ENCODE peak calls at places on chromosomes 1 and 21, in eight cellular contexts. R is astrocyte of the spinal cord, A is colonic mucosa, Y is heart left ventricle, X is kidney epithelial cell, T is K562, D is bronchial epithelial cell, J is GM12865. P is an unnamed sample.

GRCh38 chr1:78839704-78840277 is 166.7 kb downstream of the ADGRL4 start:
- DNase-seq in R (peak), A (peak), Y (no peak), X (no peak), T (peak), D (peak), J (peak), P (peak)

GRCh38 chr1:218811497-218811896 is 362.2 kb upstream of the LYPLAL1 start:
- DNase-seq in R (no peak), A (no peak), Y (peak), X (no peak), T (no peak), D (no peak), J (no peak), P (no peak)

GRCh38 chr1:232084584-232085223 is 458.1 kb downstream of the DISC1 start:
- DNase-seq in R (peak), A (no peak), Y (no peak), X (peak), T (no peak), D (peak), J (no peak), P (peak)

GRCh38 chr1:232306269-232306911 is 323.5 kb downstream of the SIPA1L2 start:
- DNase-seq in R (peak), A (peak), Y (peak), X (no peak), T (no peak), D (no peak), J (no peak), P (peak)

GRCh38 chr1:210272666-210273065 is 40.1 kb downstream of the SERTAD4 start:
- DNase-seq in R (no peak), A (no peak), Y (no peak), X (no peak), T (no peak), D (no peak), J (no peak), P (no peak)

GRCh38 chr21:42474043-42474831 is 21.8 kb downstream of the RSPH1 start:
- DNase-seq in R (no peak), A (peak), Y (no peak), X (peak), T (no peak), D (peak), J (peak), P (no peak)

GRCh38 chr1:95406279-95406678 is 172.3 kb downstream of the RWDD3 start:
- DNase-seq in R (no peak), A (no peak), Y (no peak), X (no peak), T (no peak), D (no peak), J (no peak), P (no peak)

GRCh38 chr1:55609630-55610029 is 394.5 kb upstream of the USP24 start:
- DNase-seq in R (no peak), A (no peak), Y (no peak), X (no peak), T (no peak), D (no peak), J (no peak), P (no peak)

GRCh38 chr1:113811353-113811887 is 856 bp downstream of the RSBN1 start:
- DNase-seq in R (peak), A (peak), Y (peak), X (no peak), T (peak), D (peak), J (peak), P (no peak)

GRCh38 chr1:211684791-211685190 is 9.4 kb upstream of the NEK2 start:
- DNase-seq in R (no peak), A (no peak), Y (no peak), X (no peak), T (no peak), D (no peak), J (peak), P (no peak)

GRCh38 chr1:28056129-28056925 is 32.1 kb downstream of the EYA3 start:
- DNase-seq in R (no peak), A (no peak), Y (no peak), X (peak), T (peak), D (peak), J (peak), P (no peak)

GRCh38 chr1:83998205-83998598 is 730 bp downstream of the TTLL7 start:
- DNase-seq in R (peak), A (no peak), Y (no peak), X (no peak), T (no peak), D (peak), J (no peak), P (peak)

GRCh38 chr1:203480525-203481084 is 5.0 kb downstream of the PRELP start:
- DNase-seq in R (peak), A (peak), Y (peak), X (no peak), T (peak), D (peak), J (peak), P (peak)

GRCh38 chr1:176440176-176440575 is 22.8 kb upstream of the PAPPA2 start:
- DNase-seq in R (no peak), A (no peak), Y (no peak), X (no peak), T (no peak), D (no peak), J (no peak), P (no peak)

GRCh38 chr1:226429051-226429461 is 21.2 kb upstream of the PARP1 start:
- DNase-seq in R (no peak), A (no peak), Y (no peak), X (no peak), T (no peak), D (peak), J (no peak), P (no peak)

GRCh38 chr1:92168657-92169056 is 49.1 kb upstream of the C1orf146 start:
- DNase-seq in R (no peak), A (no peak), Y (no peak), X (no peak), T (no peak), D (no peak), J (no peak), P (no peak)

GRCh38 chr1:206890125-206890637 is 7.1 kb upstream of the IL24 start:
- DNase-seq in R (no peak), A (no peak), Y (no peak), X (no peak), T (no peak), D (peak), J (no peak), P (no peak)

GRCh38 chr1:162145280-162145965 is 75.9 kb downstream of the NOS1AP start:
- DNase-seq in R (peak), A (no peak), Y (no peak), X (no peak), T (no peak), D (no peak), J (no peak), P (no peak)

GRCh38 chr1:61448934-61449368 is 276.0 kb downstream of the TM2D1 start:
- DNase-seq in R (peak), A (peak), Y (peak), X (no peak), T (no peak), D (peak), J (no peak), P (no peak)

GRCh38 chr1:165109013-165109412 is 247.5 kb downstream of the LMX1A start:
- DNase-seq in R (no peak), A (peak), Y (no peak), X (no peak), T (no peak), D (no peak), J (no peak), P (no peak)
- TF ChIP-seq CTCF in R (no peak), A (no peak), Y (no peak), X (no peak), T (no peak), D (no peak), J (no peak), P (no peak)

GRCh38 chr1:63363014-63363413 is 4.4 kb upstream of the ALG6 start:
- DNase-seq in R (no peak), A (no peak), Y (no peak), X (no peak), T (no peak), D (no peak), J (no peak), P (no peak)
- TF ChIP-seq CTCF in R (no peak), A (no peak), Y (no peak), X (no peak), T (no peak), D (no peak), J (no peak), P (no peak)

DNA sequence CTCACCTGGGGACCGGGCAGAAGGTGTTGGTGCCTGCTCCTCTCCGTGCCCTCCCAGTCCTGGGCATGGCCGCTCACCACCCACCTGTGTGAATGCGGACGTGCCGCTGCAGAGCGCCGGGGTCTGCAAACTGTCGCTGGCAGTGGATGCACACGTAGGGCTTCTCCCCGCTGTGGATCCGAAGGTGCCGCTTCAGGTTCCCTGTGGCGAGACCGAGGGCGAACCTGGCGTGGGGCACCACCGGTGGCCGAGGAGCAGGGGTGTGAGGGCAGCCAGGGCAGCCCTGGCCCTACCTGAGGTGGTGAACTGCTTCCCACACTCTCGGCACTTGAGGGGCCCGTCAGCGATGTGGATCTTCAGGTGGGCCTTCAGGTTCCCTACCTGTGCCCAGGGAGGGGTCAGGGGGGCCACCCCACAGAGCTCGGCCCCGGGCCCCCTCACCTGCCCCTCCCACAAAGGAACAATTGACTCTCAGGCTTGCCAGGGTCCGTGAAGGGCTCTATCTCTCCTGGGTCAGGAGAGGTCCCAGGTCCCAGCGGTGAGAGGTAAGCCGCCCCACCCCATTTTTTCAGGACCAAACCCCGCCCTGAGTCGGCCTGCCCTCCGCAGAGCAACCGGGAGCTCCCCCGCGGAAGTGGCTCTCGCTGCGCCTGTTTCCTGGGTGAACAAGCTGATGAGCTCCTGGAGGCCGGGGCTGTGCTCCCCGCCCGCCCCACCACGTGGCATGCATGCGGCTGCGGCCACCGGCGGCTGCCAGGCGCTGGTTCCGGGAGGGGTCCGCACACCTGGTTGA is 32.2 kb downstream of the ZBTB17 start:
- DNase-seq in R (no peak), A (no peak), Y (peak), X (no peak), T (no peak), D (no peak), J (no peak), P (no peak)
- TF ChIP-seq CTCF in R (no peak), A (no peak), Y (no peak), X (no peak), T (no peak), D (no peak), J (no peak), P (no peak)

GRCh38 chr1:153533689-153534201 is 2.0 kb downstream of the S100A6 start:
- DNase-seq in R (peak), A (peak), Y (no peak), X (peak), T (peak), D (peak), J (no peak), P (peak)

GRCh38 chr1:153535664-153536585 is at the start of gene S100A6:
- DNase-seq in R (peak), A (peak), Y (peak), X (peak), T (no peak), D (peak), J (peak), P (peak)

GRCh38 chr1:153534933-153535663 is 693 bp downstream of the S100A6 start:
- DNase-seq in R (peak), A (peak), Y (peak), X (no peak), T (no peak), D (no peak), J (no peak), P (no peak)

GRCh38 chr1:153532769-153533599 is 2.8 kb downstream of the S100A6 start:
- DNase-seq in R (peak), A (peak), Y (peak), X (peak), T (peak), D (peak), J (peak), P (peak)

GRCh38 chr1:153534226-153534932 is 1.4 kb downstream of the S100A6 start:
- DNase-seq in R (peak), A (no peak), Y (no peak), X (no peak), T (no peak), D (peak), J (no peak), P (no peak)
- TF ChIP-seq CTCF in R (no peak), A (no peak), Y (no peak), X (no peak), T (no peak), D (no peak), J (no peak), P (no peak)

GRCh38 chr1:39638965-39639332 is 494 bp downstream of the HEYL start:
- DNase-seq in R (no peak), A (no peak), Y (no peak), X (no peak), T (no peak), D (no peak), J (no peak), P (no peak)

GRCh38 chr1:39640861-39641260 is 1.4 kb upstream of the HEYL start:
- DNase-seq in R (no peak), A (no peak), Y (no peak), X (no peak), T (no peak), D (no peak), J (no peak), P (no peak)

GRCh38 chr1:39637301-39637700 is 2.1 kb downstream of the HEYL start:
- DNase-seq in R (no peak), A (no peak), Y (no peak), X (no peak), T (no peak), D (no peak), J (no peak), P (no peak)

GRCh38 chr1:39642796-39643195 is 3.4 kb upstream of the HEYL start:
- DNase-seq in R (no peak), A (no peak), Y (no peak), X (no peak), T (no peak), D (peak), J (no peak), P (no peak)

DNA sequence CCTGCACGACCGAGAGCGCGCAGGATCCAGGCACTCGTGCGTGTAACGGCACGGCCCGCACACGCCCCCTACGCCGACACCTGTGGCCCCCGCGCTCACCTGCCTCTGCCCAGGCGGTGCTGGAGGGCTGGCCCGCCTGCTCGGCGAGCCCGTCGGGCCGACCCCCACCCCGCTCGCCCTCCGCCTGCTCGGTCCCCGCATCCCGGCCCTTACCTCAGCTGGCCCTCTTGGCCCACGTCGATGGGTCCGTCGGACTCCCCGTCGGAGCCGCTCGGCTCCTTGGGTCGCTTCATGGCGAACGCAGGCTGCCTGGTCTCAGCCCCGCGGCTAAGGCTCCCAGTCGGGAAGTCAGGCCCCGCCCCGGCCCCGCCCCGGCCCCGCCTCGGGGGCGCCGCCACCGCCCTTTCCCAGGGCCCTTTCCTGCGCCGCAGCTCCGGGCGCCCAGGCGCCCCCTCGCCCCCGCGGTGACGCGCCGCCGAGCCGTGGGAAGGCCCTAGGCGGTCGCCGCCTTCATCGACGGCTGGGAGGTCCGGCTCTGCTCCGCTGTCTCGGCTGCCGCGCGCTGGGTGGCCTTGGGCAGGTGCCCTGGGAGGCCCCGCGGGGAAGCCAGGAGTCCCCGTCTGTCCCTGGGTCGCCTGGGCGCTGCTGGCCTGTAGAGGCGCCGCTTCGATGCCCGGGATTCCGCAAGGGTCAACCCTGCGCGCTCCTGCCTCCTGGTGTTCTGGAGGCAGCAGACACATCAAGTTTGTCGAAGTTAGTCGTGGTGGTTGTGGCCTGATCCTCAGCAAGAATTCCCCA is at the start of gene HEYL:
- DNase-seq in R (no peak), A (peak), Y (peak), X (no peak), T (peak), D (peak), J (peak), P (peak)
- TF ChIP-seq CTCF in R (peak), A (peak), Y (peak), X (peak), T (peak), D (peak), J (peak), P (peak)

DNA sequence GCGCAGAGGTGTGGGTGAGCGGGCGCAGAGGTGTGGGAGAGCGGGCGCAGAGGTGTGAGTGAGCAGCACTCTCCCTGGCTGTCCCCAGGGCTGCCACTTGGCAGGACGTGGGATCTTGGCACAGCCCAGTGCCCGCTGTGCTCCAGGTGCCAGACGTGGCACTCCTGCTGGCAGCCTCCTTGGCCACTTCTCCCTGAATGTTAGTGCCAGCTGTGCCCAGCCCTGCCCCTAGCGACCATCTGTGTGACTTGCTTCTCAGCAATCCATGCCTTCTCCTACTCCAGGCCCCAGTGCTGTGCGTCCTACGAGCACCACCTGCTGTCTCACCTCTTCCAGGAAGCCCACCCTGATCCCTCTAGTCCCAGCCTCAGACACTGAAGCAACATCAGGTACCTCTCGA is 30.5 kb downstream of the KRTAP10-1 start:
- DNase-seq in R (no peak), A (peak), Y (peak), X (no peak), T (no peak), D (no peak), J (peak), P (no peak)
- TF ChIP-seq CTCF in R (no peak), A (no peak), Y (peak), X (peak), T (no peak), D (peak), J (peak), P (no peak)

DNA sequence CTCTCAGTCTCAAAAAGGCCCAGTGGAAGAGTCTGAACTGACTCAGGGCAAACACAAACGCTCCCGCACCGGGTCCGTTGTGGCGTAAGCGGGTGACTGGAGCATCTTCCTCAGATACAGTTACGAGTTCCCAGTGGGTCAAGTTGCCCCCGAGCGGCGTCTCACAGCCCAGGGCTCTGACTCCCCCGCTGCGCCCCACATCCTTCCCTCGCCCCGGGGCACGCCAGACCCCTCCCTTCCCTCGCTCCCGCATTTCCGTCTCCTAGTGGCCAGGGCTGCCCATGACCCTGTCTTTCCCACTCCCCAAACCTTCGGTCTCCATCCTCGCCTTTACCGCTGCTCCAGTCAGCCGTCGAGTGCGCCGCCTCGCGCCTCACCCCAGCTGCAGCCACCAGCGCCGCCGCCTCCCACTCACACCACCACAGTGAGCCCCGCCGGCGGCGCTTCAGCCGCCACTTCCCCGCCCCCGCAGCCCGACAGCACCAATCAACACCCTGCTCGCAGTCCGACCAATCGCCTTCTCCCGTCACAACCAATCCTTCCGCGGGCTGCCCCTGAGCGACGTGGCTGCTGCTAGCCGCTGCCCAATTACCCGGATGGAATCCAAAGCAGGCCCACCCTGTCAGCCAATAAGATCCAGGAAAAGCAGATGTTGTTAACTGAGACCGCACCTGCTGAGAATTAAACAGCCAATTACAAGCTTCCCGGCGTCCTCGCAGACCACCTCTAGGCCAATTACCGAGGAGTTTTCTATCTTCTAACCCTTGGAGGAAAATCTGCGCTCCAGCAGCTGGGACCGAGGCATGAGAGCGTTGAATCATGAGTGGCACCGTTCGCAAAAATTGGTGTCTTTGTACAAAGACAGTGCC is at the start of gene TDRKH:
- DNase-seq in R (peak), A (peak), Y (peak), X (peak), T (peak), D (peak), J (peak), P (peak)
- TF ChIP-seq CTCF in R (peak), A (peak), Y (peak), X (peak), T (peak), D (peak), J (peak), P (peak)

DNA sequence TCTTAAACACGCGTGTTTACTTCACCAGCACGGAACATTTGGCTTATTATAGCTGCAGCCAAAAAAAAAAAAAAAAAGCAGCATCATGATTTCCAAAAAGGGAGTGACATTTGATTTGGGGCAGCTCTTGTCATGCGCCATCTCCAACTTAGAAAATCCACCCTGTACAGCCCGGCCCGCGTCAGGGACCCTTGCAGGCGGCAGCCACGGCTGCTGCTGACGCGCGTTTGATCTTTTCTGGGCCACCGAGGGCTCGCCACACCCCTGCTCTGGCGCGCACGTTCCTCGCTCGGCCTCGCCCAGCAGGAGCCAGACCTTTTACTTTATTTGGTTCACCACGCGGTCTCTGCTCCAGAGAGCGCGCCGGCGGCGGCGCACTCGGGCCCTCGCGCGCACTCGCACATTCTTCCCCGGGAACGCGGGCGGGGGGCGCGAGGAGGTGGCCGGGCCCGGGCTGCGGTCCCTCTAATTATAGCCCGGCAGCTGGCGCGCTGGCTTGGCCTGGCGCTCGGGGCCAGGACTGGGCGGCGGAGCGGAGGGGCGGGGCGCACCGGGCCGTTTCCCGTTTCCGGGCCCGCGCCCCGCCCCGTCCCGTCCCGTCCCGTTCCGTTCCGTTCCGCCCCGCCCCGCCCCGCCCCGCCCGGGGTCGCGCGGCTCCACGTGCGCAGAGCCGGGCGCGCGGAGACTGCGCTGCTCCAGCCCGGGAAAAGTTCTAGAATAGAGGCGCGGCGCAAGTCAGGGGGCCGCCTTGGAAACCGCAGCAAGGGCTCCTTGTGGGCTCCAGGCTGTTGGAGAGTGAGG is 10.2 kb downstream of the IRF2BP2 start:
- DNase-seq in R (peak), A (peak), Y (peak), X (no peak), T (peak), D (no peak), J (peak), P (peak)
- TF ChIP-seq CTCF in R (peak), A (no peak), Y (no peak), X (no peak), T (no peak), D (no peak), J (no peak), P (peak)

P was measured in brain microvascular endothelial cell.